ENCODE peak calls at places on chromosomes 6 and 20, in five cellular contexts. One of them, this sample, is unnamed.

GRCh38 chr20:38023181-38024085 is 9.8 kb downstream of the TTI1 start:
- DNase-seq in prostate gland: no peak
- DNase-seq in HFFc6: peak
- DNase-seq in right atrium auricular region: no peak
- DNase-seq in foreskin keratinocyte: no peak
- DNase-seq in this sample: no peak

GRCh38 chr6:32604434-32604877 is 14.8 kb upstream of the HLA-DRB1 start:
- DNase-seq in prostate gland: no peak
- DNase-seq in HFFc6: no peak
- DNase-seq in right atrium auricular region: no peak
- DNase-seq in foreskin keratinocyte: no peak
- DNase-seq in this sample: no peak

GRCh38 chr6:36829919-36830544 is 9.2 kb downstream of the CPNE5 start:
- DNase-seq in prostate gland: peak
- DNase-seq in HFFc6: no peak
- DNase-seq in right atrium auricular region: peak
- DNase-seq in foreskin keratinocyte: no peak
- DNase-seq in this sample: no peak

GRCh38 chr6:14795451-14795850 is 450.4 kb upstream of the JARID2 start:
- DNase-seq in prostate gland: no peak
- DNase-seq in HFFc6: no peak
- DNase-seq in right atrium auricular region: no peak
- DNase-seq in foreskin keratinocyte: no peak
- DNase-seq in this sample: no peak

GRCh38 chr20:32252189-32252588 is 25.3 kb upstream of the KIF3B start:
- DNase-seq in prostate gland: no peak
- DNase-seq in HFFc6: no peak
- DNase-seq in right atrium auricular region: no peak
- DNase-seq in foreskin keratinocyte: no peak
- DNase-seq in this sample: no peak

GRCh38 chr6:113291751-113292445 is 565.2 kb upstream of the MARCKS start:
- DNase-seq in prostate gland: no peak
- DNase-seq in HFFc6: no peak
- DNase-seq in right atrium auricular region: no peak
- DNase-seq in foreskin keratinocyte: no peak
- DNase-seq in this sample: no peak

GRCh38 chr6:13187692-13188091 is 140.6 kb downstream of the TBC1D7 start:
- DNase-seq in prostate gland: no peak
- DNase-seq in HFFc6: no peak
- DNase-seq in right atrium auricular region: no peak
- DNase-seq in foreskin keratinocyte: no peak
- DNase-seq in this sample: no peak

GRCh38 chr6:10453596-10453995 is 38.7 kb upstream of the TFAP2A start:
- DNase-seq in prostate gland: no peak
- DNase-seq in HFFc6: no peak
- DNase-seq in right atrium auricular region: no peak
- DNase-seq in foreskin keratinocyte: no peak
- DNase-seq in this sample: no peak

GRCh38 chr6:132087391-132087790 is 136.2 kb upstream of the CCN2 start:
- DNase-seq in prostate gland: no peak
- DNase-seq in HFFc6: no peak
- DNase-seq in right atrium auricular region: no peak
- DNase-seq in foreskin keratinocyte: no peak
- DNase-seq in this sample: no peak

GRCh38 chr6:38432479-38432878 is 207.2 kb downstream of the BTBD9 start:
- DNase-seq in prostate gland: no peak
- DNase-seq in HFFc6: peak
- DNase-seq in right atrium auricular region: no peak
- DNase-seq in foreskin keratinocyte: peak
- DNase-seq in this sample: no peak

GRCh38 chr6:107495196-107495643 is 5.3 kb downstream of the SOBP start:
- DNase-seq in prostate gland: peak
- DNase-seq in HFFc6: no peak
- DNase-seq in right atrium auricular region: no peak
- DNase-seq in foreskin keratinocyte: no peak
- DNase-seq in this sample: no peak

GRCh38 chr6:98576811-98577210 is 257.6 kb upstream of the POU3F2 start:
- DNase-seq in prostate gland: no peak
- DNase-seq in HFFc6: no peak
- DNase-seq in right atrium auricular region: no peak
- DNase-seq in foreskin keratinocyte: no peak
- DNase-seq in this sample: no peak

GRCh38 chr20:32522525-32522774 is 62.7 kb downstream of the NOL4L start:
- DNase-seq in prostate gland: no peak
- DNase-seq in HFFc6: no peak
- DNase-seq in right atrium auricular region: no peak
- DNase-seq in foreskin keratinocyte: no peak
- DNase-seq in this sample: no peak

GRCh38 chr20:35463455-35464300 is 8.3 kb downstream of the CEP250 start:
- DNase-seq in prostate gland: peak
- DNase-seq in HFFc6: peak
- DNase-seq in right atrium auricular region: peak
- DNase-seq in foreskin keratinocyte: no peak
- DNase-seq in this sample: no peak

GRCh38 chr6:33630014-33630413 is 8.9 kb downstream of the ITPR3 start:
- DNase-seq in prostate gland: no peak
- DNase-seq in HFFc6: no peak
- DNase-seq in right atrium auricular region: no peak
- DNase-seq in foreskin keratinocyte: no peak
- DNase-seq in this sample: no peak

GRCh38 chr6:136669299-136669699 is 119.1 kb upstream of the MAP7 start:
- DNase-seq in prostate gland: peak
- DNase-seq in HFFc6: peak
- DNase-seq in right atrium auricular region: no peak
- DNase-seq in foreskin keratinocyte: no peak
- DNase-seq in this sample: no peak

GRCh38 chr6:26158581-26159416 is 71.6 kb downstream of the HFE start:
- DNase-seq in prostate gland: peak
- DNase-seq in HFFc6: peak
- DNase-seq in right atrium auricular region: peak
- DNase-seq in foreskin keratinocyte: no peak
- DNase-seq in this sample: no peak

GRCh38 chr20:34578521-34579147 is 20.1 kb downstream of the MAP1LC3A start:
- DNase-seq in prostate gland: no peak
- DNase-seq in HFFc6: no peak
- DNase-seq in right atrium auricular region: peak
- DNase-seq in foreskin keratinocyte: no peak
- DNase-seq in this sample: peak

GRCh38 chr6:10451828-10452509 is 37.1 kb upstream of the TFAP2A start:
- DNase-seq in prostate gland: peak
- DNase-seq in HFFc6: no peak
- DNase-seq in right atrium auricular region: no peak
- DNase-seq in foreskin keratinocyte: peak
- DNase-seq in this sample: no peak

GRCh38 chr6:165231581-165232276 is 77.7 kb downstream of the C6orf118 start:
- DNase-seq in prostate gland: no peak
- DNase-seq in HFFc6: no peak
- DNase-seq in right atrium auricular region: no peak
- DNase-seq in foreskin keratinocyte: no peak
- DNase-seq in this sample: no peak

GRCh38 chr6:107511410-107512070 is 21.6 kb downstream of the SOBP start:
- DNase-seq in prostate gland: no peak
- DNase-seq in HFFc6: no peak
- DNase-seq in right atrium auricular region: peak
- DNase-seq in foreskin keratinocyte: no peak
- DNase-seq in this sample: no peak

GRCh38 chr6:131997450-131998153 is 46.4 kb upstream of the CCN2 start:
- DNase-seq in prostate gland: no peak
- DNase-seq in HFFc6: no peak
- DNase-seq in right atrium auricular region: no peak
- DNase-seq in foreskin keratinocyte: no peak
- DNase-seq in this sample: no peak

GRCh38 chr6:31053873-31054272 is 43.6 kb downstream of the MUC22 start:
- DNase-seq in prostate gland: no peak
- DNase-seq in HFFc6: no peak
- DNase-seq in right atrium auricular region: no peak
- DNase-seq in foreskin keratinocyte: no peak
- DNase-seq in this sample: no peak
- TF ChIP-seq CTCF in prostate gland: no peak
- TF ChIP-seq CTCF in HFFc6: no peak
- TF ChIP-seq CTCF in right atrium auricular region: no peak
- TF ChIP-seq CTCF in foreskin keratinocyte: no peak
- TF ChIP-seq CTCF in this sample: no peak

GRCh38 chr6:29968905-29969304 is 26.6 kb downstream of the HLA-A start:
- DNase-seq in prostate gland: no peak
- DNase-seq in HFFc6: no peak
- DNase-seq in right atrium auricular region: no peak
- DNase-seq in foreskin keratinocyte: no peak
- DNase-seq in this sample: no peak

GRCh38 chr6:29965873-29966601 is 23.7 kb downstream of the HLA-A start:
- DNase-seq in prostate gland: peak
- DNase-seq in HFFc6: peak
- DNase-seq in right atrium auricular region: peak
- DNase-seq in foreskin keratinocyte: no peak
- DNase-seq in this sample: peak

GRCh38 chr6:29964904-29965872 is 22.9 kb downstream of the HLA-A start:
- DNase-seq in prostate gland: peak
- DNase-seq in HFFc6: peak
- DNase-seq in right atrium auricular region: peak
- DNase-seq in foreskin keratinocyte: peak
- DNase-seq in this sample: no peak

GRCh38 chr6:29968130-29968529 is 25.8 kb downstream of the HLA-A start:
- DNase-seq in prostate gland: no peak
- DNase-seq in HFFc6: no peak
- DNase-seq in right atrium auricular region: no peak
- DNase-seq in foreskin keratinocyte: no peak
- DNase-seq in this sample: no peak

DNA sequence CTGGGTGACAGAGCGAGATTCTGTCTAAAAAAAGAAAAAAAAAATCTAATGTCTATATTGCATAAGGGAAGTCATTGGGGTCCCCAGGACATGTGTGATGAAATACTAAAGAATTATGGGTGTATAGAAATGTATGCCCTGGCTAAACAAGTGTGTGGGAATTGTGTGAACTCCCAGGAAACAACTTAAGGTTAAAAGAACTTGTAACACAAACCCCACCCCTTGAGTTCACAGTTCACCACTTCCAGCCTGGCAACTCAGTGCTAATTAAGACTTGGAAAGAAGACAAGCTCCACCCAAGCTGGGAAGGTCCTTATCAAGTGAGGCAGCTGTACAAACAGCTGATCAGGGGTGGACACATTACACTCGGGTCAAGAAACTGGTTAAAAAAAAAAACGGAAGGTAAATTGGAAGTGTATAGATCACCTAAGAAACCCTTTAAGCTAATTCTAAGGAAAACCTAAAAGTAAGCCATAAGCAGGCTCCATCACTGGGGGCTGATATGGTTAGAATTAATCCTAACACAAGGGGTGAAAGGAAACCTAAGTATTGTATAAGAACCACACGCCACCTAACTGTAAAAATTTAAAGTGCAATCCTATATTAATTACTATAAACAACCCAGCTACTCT is 25.2 kb downstream of the HLA-A start:
- DNase-seq in prostate gland: no peak
- DNase-seq in HFFc6: no peak
- DNase-seq in right atrium auricular region: no peak
- DNase-seq in foreskin keratinocyte: no peak
- DNase-seq in this sample: no peak
- TF ChIP-seq CTCF in prostate gland: no peak
- TF ChIP-seq CTCF in HFFc6: peak
- TF ChIP-seq CTCF in right atrium auricular region: no peak
- TF ChIP-seq CTCF in foreskin keratinocyte: peak
- TF ChIP-seq CTCF in this sample: peak

DNA sequence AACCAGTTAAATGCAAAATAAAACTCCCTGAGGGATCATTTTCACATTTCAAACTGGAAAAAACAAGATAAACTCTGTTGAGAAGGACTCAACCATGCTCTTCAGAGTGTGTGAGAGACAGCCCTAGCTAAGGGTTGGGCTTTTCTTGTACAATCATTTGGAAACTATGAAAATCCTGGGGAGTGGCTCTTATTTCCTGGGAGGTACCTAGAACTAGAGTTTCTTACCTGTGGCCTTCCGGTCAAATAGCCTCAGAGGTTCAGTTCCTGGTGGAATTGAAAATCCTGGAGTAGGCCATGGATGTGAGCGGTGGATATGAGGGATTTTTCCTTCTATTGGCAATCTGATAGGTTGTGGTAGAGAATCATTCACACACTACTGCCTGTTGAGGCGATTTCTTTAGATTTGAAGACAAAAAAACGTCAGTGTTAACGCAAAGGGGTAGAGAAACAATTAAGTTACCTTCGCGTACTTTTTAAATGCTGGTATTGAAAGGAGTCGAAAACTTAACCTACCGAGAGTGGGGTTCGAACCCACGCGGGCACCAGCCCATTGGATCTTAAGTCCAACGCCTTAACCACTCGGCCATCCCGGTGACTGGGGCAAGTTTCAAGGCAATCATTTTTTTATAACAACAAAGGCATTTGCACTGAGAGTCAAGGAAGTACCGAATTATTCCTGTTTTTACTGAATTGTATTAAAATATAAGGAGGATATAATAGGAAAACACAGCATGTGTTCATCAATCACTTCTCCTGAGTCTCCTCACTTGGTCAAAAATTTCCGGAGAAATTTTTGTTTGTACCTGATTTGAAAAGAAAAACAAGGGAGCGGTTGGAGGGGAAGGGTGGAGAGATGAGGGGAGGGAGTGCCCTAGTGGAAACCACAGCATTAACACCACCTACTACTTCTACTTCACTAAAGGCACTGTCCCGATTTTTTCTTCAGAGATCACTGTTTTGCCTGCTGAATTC is 191.3 kb downstream of the OR2B2 start:
- DNase-seq in prostate gland: no peak
- DNase-seq in HFFc6: peak
- DNase-seq in right atrium auricular region: no peak
- DNase-seq in foreskin keratinocyte: peak
- DNase-seq in this sample: no peak
- TF ChIP-seq CTCF in prostate gland: no peak
- TF ChIP-seq CTCF in HFFc6: no peak
- TF ChIP-seq CTCF in right atrium auricular region: no peak
- TF ChIP-seq CTCF in foreskin keratinocyte: peak
- TF ChIP-seq CTCF in this sample: no peak

GRCh38 chr6:157614026-157614484 is 209.0 kb upstream of the SNX9 start:
- DNase-seq in prostate gland: no peak
- DNase-seq in HFFc6: no peak
- DNase-seq in right atrium auricular region: no peak
- DNase-seq in foreskin keratinocyte: no peak
- DNase-seq in this sample: no peak
- TF ChIP-seq CTCF in prostate gland: no peak
- TF ChIP-seq CTCF in HFFc6: no peak
- TF ChIP-seq CTCF in right atrium auricular region: no peak
- TF ChIP-seq CTCF in foreskin keratinocyte: peak
- TF ChIP-seq CTCF in this sample: no peak

DNA sequence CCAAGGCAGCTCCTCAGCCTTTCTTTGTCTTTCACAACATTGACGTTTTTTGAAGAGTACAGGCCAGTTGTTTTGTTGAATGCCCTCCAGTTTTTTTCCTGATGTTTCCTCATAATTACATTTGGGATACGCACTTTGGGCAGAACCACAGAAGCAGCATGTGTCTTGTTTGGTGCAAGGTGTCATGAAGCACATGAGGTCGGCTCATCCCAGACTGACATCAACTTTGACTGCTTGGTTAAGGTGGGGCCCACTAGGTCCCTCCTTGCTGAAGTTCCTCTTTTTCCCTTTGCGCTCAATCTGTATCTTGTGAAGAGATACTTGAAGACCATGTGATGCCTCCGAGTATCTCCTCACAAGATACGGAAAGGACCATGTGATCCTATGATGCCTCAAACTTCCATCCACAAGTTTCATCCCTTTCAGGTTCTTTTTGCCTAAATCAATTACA is 10.5 kb downstream of the SNAI1 start:
- DNase-seq in prostate gland: no peak
- DNase-seq in HFFc6: no peak
- DNase-seq in right atrium auricular region: no peak
- DNase-seq in foreskin keratinocyte: no peak
- DNase-seq in this sample: no peak
- TF ChIP-seq CTCF in prostate gland: no peak
- TF ChIP-seq CTCF in HFFc6: no peak
- TF ChIP-seq CTCF in right atrium auricular region: no peak
- TF ChIP-seq CTCF in foreskin keratinocyte: no peak
- TF ChIP-seq CTCF in this sample: no peak

This sample was measured in osteocyte.